ENCODE peak calls at places on chromosomes 12 and 14, in seven cellular contexts. A is gastrocnemius medialis, N is pancreas, I is body of pancreas, O is tibial nerve, G is ovary, B is HepG2. S is an unnamed sample.

GRCh38 chr14:103562135-103562384 is 397 bp downstream of the BAG5 start:
- DNase-seq in A (peak), N (no peak), I (no peak), O (no peak), G (no peak), B (no peak), S (peak)

GRCh38 chr12:29286081-29286800 is 94.7 kb downstream of the ERGIC2 start:
- DNase-seq in A (no peak), N (no peak), I (no peak), O (no peak), G (no peak), B (no peak), S (peak)

GRCh38 chr12:116210762-116211161 is 66.7 kb downstream of the MED13L start:
- DNase-seq in A (no peak), N (no peak), I (no peak), O (no peak), G (no peak), B (no peak), S (no peak)

GRCh38 chr12:77339610-77340009 is 274.2 kb upstream of the E2F7 start:
- DNase-seq in A (no peak), N (no peak), I (no peak), O (no peak), G (no peak), B (no peak), S (no peak)

GRCh38 chr12:106106892-106107291 is 31.9 kb downstream of the NUAK1 start:
- DNase-seq in A (peak), N (no peak), I (no peak), O (no peak), G (no peak), B (no peak), S (peak)

GRCh38 chr14:99995700-99996356 is 69.4 kb upstream of the EVL start:
- DNase-seq in A (peak), N (no peak), I (peak), O (peak), G (no peak), B (peak), S (peak)

GRCh38 chr12:67222302-67222701 is 46.9 kb upstream of the CAND1 start:
- DNase-seq in A (no peak), N (no peak), I (peak), O (no peak), G (no peak), B (no peak), S (peak)

GRCh38 chr12:14846042-14846587 is 2.8 kb upstream of the ART4 start:
- DNase-seq in A (no peak), N (no peak), I (no peak), O (no peak), G (no peak), B (no peak), S (no peak)

GRCh38 chr12:68609955-68610434 is 704 bp upstream of the RAP1B start:
- DNase-seq in A (peak), N (no peak), I (peak), O (peak), G (peak), B (no peak), S (peak)

GRCh38 chr14:95722525-95723190 is 8.7 kb upstream of the TCL1A start:
- DNase-seq in A (no peak), N (no peak), I (no peak), O (no peak), G (no peak), B (no peak), S (no peak)

GRCh38 chr12:79422060-79422812 is 268.5 kb downstream of the PAWR start:
- DNase-seq in A (no peak), N (no peak), I (no peak), O (no peak), G (no peak), B (peak), S (peak)

GRCh38 chr12:50415899-50416479 is 15.3 kb downstream of the LARP4 start:
- DNase-seq in A (no peak), N (no peak), I (no peak), O (no peak), G (no peak), B (no peak), S (peak)

GRCh38 chr12:53752651-53753050 is 872 bp upstream of the CISTR start:
- DNase-seq in A (no peak), N (no peak), I (no peak), O (no peak), G (no peak), B (no peak), S (no peak)
- H3K4me3 ChIP-seq in A (no peak), N (no peak), I (no peak), O (no peak), G (no peak), B (no peak), S (no peak)

GRCh38 chr12:103793046-103793445 is 48.0 kb downstream of the NT5DC3 start:
- DNase-seq in A (no peak), N (no peak), I (no peak), O (no peak), G (no peak), B (no peak), S (no peak)
- TF ChIP-seq CTCF in A (no peak), N (no peak), I (no peak), O (no peak), G (no peak), B (no peak), S (no peak)

GRCh38 chr14:49583629-49584028 is 2.6 kb downstream of the RPS29 start:
- DNase-seq in A (no peak), N (no peak), I (no peak), O (no peak), G (no peak), B (no peak), S (no peak)

GRCh38 chr14:49586673-49587460 is 687 bp upstream of the RPS29 start:
- DNase-seq in A (no peak), N (no peak), I (no peak), O (no peak), G (peak), B (peak), S (peak)

GRCh38 chr14:49584058-49584457 is 2.1 kb downstream of the RPS29 start:
- DNase-seq in A (no peak), N (no peak), I (no peak), O (no peak), G (no peak), B (no peak), S (no peak)

GRCh38 chr14:49589387-49589786 is 3.2 kb upstream of the RPS29 start:
- DNase-seq in A (no peak), N (no peak), I (no peak), O (no peak), G (no peak), B (no peak), S (no peak)

GRCh38 chr14:49585803-49586672 is at the start of gene RPS29:
- DNase-seq in A (peak), N (peak), I (peak), O (peak), G (peak), B (peak), S (peak)
- H3K4me3 ChIP-seq in A (peak), N (peak), I (peak), O (peak), G (peak), B (peak), S (peak)

DNA sequence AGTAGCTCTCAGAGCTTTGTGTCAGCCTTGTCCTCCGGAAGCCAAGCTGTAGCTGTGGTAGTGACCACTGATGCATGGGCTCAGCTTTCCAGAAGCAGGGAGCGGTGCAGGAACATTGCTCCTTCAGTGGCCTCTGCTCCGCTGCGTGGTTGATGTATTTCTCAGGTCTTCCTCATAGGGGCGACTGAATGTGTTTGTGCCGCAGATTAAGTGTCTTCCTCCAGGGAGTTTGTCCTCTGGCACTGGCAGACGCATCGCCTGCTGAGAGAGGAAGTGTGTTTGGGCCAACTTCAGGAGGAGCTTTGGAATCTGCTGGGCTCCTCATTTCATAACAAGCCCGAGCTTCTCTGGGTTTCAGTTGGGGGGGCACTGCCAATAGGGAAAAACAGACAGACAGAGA is 69.2 kb upstream of the PRIMA1 start:
- DNase-seq in A (peak), N (no peak), I (no peak), O (no peak), G (no peak), B (peak), S (no peak)
- TF ChIP-seq CTCF in A (no peak), N (no peak), I (no peak), O (no peak), G (no peak), B (peak), S (no peak)

DNA sequence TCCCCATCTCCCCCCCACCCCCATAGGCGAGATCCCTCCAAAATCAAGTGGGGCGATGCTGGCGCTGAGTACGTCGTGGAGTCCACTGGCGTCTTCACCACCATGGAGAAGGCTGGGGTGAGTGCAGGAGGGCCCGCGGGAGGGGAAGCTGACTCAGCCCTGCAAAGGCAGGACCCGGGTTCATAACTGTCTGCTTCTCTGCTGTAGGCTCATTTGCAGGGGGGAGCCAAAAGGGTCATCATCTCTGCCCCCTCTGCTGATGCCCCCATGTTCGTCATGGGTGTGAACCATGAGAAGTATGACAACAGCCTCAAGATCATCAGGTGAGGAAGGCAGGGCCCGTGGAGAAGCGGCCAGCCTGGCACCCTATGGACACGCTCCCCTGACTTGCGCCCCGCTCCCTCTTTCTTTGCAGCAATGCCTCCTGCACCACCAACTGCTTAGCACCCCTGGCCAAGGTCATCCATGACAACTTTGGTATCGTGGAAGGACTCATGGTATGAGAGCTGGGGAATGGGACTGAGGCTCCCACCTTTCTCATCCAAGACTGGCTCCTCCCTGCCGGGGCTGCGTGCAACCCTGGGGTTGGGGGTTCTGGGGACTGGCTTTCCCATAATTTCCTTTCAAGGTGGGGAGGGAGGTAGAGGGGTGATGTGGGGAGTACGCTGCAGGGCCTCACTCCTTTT is 2.7 kb downstream of the GAPDH start:
- DNase-seq in A (no peak), N (no peak), I (no peak), O (no peak), G (no peak), B (peak), S (no peak)
- H3K4me3 ChIP-seq in A (no peak), N (no peak), I (no peak), O (no peak), G (no peak), B (peak), S (peak)